ENCODE peak calls at places on chromosomes 11 and 22, in five cellular contexts. One of them, this sample, is unnamed.

GRCh38 chr22:37632174-37633081 is 7.0 kb upstream of the SH3BP1 start:
- DNase-seq in psoas muscle: no peak
- DNase-seq in heart right ventricle: no peak
- DNase-seq in fibroblast of villous mesenchyme: no peak
- DNase-seq in pancreas: no peak
- DNase-seq in this sample: no peak

GRCh38 chr22:30206964-30207363 is 39.6 kb downstream of the LIF start:
- DNase-seq in psoas muscle: peak
- DNase-seq in heart right ventricle: no peak
- DNase-seq in fibroblast of villous mesenchyme: peak
- DNase-seq in pancreas: peak
- DNase-seq in this sample: peak

GRCh38 chr11:86644291-86644690 is 28.1 kb downstream of the ME3 start:
- DNase-seq in psoas muscle: no peak
- DNase-seq in heart right ventricle: no peak
- DNase-seq in fibroblast of villous mesenchyme: peak
- DNase-seq in pancreas: no peak
- DNase-seq in this sample: peak

GRCh38 chr11:111982019-111982464 is 43.2 kb upstream of the DLAT start:
- DNase-seq in psoas muscle: peak
- DNase-seq in heart right ventricle: no peak
- DNase-seq in fibroblast of villous mesenchyme: peak
- DNase-seq in pancreas: peak
- DNase-seq in this sample: peak

GRCh38 chr11:64250875-64251721 is at the start of gene PLCB3:
- DNase-seq in psoas muscle: peak
- DNase-seq in heart right ventricle: peak
- DNase-seq in fibroblast of villous mesenchyme: peak
- DNase-seq in pancreas: peak
- DNase-seq in this sample: no peak

GRCh38 chr11:30431127-30431814 is 108.4 kb downstream of the ARL14EP start:
- DNase-seq in psoas muscle: no peak
- DNase-seq in heart right ventricle: no peak
- DNase-seq in fibroblast of villous mesenchyme: no peak
- DNase-seq in pancreas: no peak
- DNase-seq in this sample: no peak

GRCh38 chr11:697028-697491 is 1.4 kb downstream of the TMEM80 start:
- DNase-seq in psoas muscle: no peak
- DNase-seq in heart right ventricle: no peak
- DNase-seq in fibroblast of villous mesenchyme: peak
- DNase-seq in pancreas: no peak
- DNase-seq in this sample: peak

GRCh38 chr11:86062719-86063118 is 6.2 kb downstream of the PICALM start:
- DNase-seq in psoas muscle: no peak
- DNase-seq in heart right ventricle: no peak
- DNase-seq in fibroblast of villous mesenchyme: no peak
- DNase-seq in pancreas: no peak
- DNase-seq in this sample: peak

GRCh38 chr22:25402501-25403283 is 161.8 kb upstream of the GRK3 start:
- DNase-seq in psoas muscle: no peak
- DNase-seq in heart right ventricle: no peak
- DNase-seq in fibroblast of villous mesenchyme: peak
- DNase-seq in pancreas: peak
- DNase-seq in this sample: peak

GRCh38 chr11:13784441-13784840 is 116.0 kb downstream of the FAR1 start:
- DNase-seq in psoas muscle: no peak
- DNase-seq in heart right ventricle: no peak
- DNase-seq in fibroblast of villous mesenchyme: no peak
- DNase-seq in pancreas: no peak
- DNase-seq in this sample: no peak

GRCh38 chr22:26168199-26168915 is 905 bp upstream of the SEZ6L start:
- DNase-seq in psoas muscle: no peak
- DNase-seq in heart right ventricle: no peak
- DNase-seq in fibroblast of villous mesenchyme: no peak
- DNase-seq in pancreas: no peak
- DNase-seq in this sample: no peak

GRCh38 chr11:75743711-75744563 is 24.6 kb upstream of the DGAT2 start:
- DNase-seq in psoas muscle: no peak
- DNase-seq in heart right ventricle: peak
- DNase-seq in fibroblast of villous mesenchyme: no peak
- DNase-seq in pancreas: no peak
- DNase-seq in this sample: no peak

GRCh38 chr11:123217897-123218296 is 22.8 kb upstream of the CLMP start:
- DNase-seq in psoas muscle: no peak
- DNase-seq in heart right ventricle: no peak
- DNase-seq in fibroblast of villous mesenchyme: no peak
- DNase-seq in pancreas: no peak
- DNase-seq in this sample: no peak

GRCh38 chr11:84887055-84887629 is 740.0 kb downstream of the DLG2 start:
- DNase-seq in psoas muscle: no peak
- DNase-seq in heart right ventricle: no peak
- DNase-seq in fibroblast of villous mesenchyme: peak
- DNase-seq in pancreas: no peak
- DNase-seq in this sample: peak

GRCh38 chr11:103851166-103851651 is 185.2 kb upstream of the DDI1 start:
- DNase-seq in psoas muscle: no peak
- DNase-seq in heart right ventricle: no peak
- DNase-seq in fibroblast of villous mesenchyme: peak
- DNase-seq in pancreas: peak
- DNase-seq in this sample: peak

GRCh38 chr22:29143848-29144785 is 61.6 kb upstream of the EMID1 start:
- DNase-seq in psoas muscle: peak
- DNase-seq in heart right ventricle: no peak
- DNase-seq in fibroblast of villous mesenchyme: no peak
- DNase-seq in pancreas: no peak
- DNase-seq in this sample: no peak

GRCh38 chr22:41636467-41636866 is 15.4 kb downstream of the XRCC6 start:
- DNase-seq in psoas muscle: peak
- DNase-seq in heart right ventricle: peak
- DNase-seq in fibroblast of villous mesenchyme: no peak
- DNase-seq in pancreas: no peak
- DNase-seq in this sample: peak

GRCh38 chr11:46055371-46055770 is 65.9 kb downstream of the PHF21A start:
- DNase-seq in psoas muscle: no peak
- DNase-seq in heart right ventricle: no peak
- DNase-seq in fibroblast of villous mesenchyme: peak
- DNase-seq in pancreas: no peak
- DNase-seq in this sample: peak

GRCh38 chr22:31616315-31616980 is 45.6 kb downstream of the PISD start:
- DNase-seq in psoas muscle: no peak
- DNase-seq in heart right ventricle: no peak
- DNase-seq in fibroblast of villous mesenchyme: no peak
- DNase-seq in pancreas: no peak
- DNase-seq in this sample: no peak

GRCh38 chr11:70230840-70231710 is 28.0 kb downstream of the FADD start:
- DNase-seq in psoas muscle: no peak
- DNase-seq in heart right ventricle: no peak
- DNase-seq in fibroblast of villous mesenchyme: no peak
- DNase-seq in pancreas: no peak
- DNase-seq in this sample: no peak

GRCh38 chr11:47980907-47981621 is 705 bp downstream of the PTPRJ start:
- DNase-seq in psoas muscle: peak
- DNase-seq in heart right ventricle: peak
- DNase-seq in fibroblast of villous mesenchyme: peak
- DNase-seq in pancreas: peak
- DNase-seq in this sample: peak

GRCh38 chr11:134317103-134317502 is 14.7 kb upstream of the GLB1L2 start:
- DNase-seq in psoas muscle: no peak
- DNase-seq in heart right ventricle: no peak
- DNase-seq in fibroblast of villous mesenchyme: no peak
- DNase-seq in pancreas: no peak
- DNase-seq in this sample: no peak

GRCh38 chr11:12457030-12457600 is 79.7 kb downstream of the PARVA start:
- DNase-seq in psoas muscle: no peak
- DNase-seq in heart right ventricle: no peak
- DNase-seq in fibroblast of villous mesenchyme: no peak
- DNase-seq in pancreas: no peak
- DNase-seq in this sample: peak

GRCh38 chr11:1073261-1073724 is 1.4 kb upstream of the MUC2 start:
- DNase-seq in psoas muscle: peak
- DNase-seq in heart right ventricle: peak
- DNase-seq in fibroblast of villous mesenchyme: peak
- DNase-seq in pancreas: peak
- DNase-seq in this sample: peak

GRCh38 chr22:28907311-28908008 is 24.1 kb downstream of the ZNRF3 start:
- DNase-seq in psoas muscle: no peak
- DNase-seq in heart right ventricle: no peak
- DNase-seq in fibroblast of villous mesenchyme: no peak
- DNase-seq in pancreas: no peak
- DNase-seq in this sample: no peak

GRCh38 chr22:26785942-26786341 is 128.6 kb downstream of the MIAT start:
- DNase-seq in psoas muscle: no peak
- DNase-seq in heart right ventricle: no peak
- DNase-seq in fibroblast of villous mesenchyme: no peak
- DNase-seq in pancreas: no peak
- DNase-seq in this sample: no peak

GRCh38 chr22:36352775-36353507 is 34.8 kb downstream of the MYH9 start:
- DNase-seq in psoas muscle: peak
- DNase-seq in heart right ventricle: peak
- DNase-seq in fibroblast of villous mesenchyme: peak
- DNase-seq in pancreas: peak
- DNase-seq in this sample: peak

GRCh38 chr11:58395581-58395980 is 11.1 kb downstream of the OR5B3 start:
- DNase-seq in psoas muscle: no peak
- DNase-seq in heart right ventricle: no peak
- DNase-seq in fibroblast of villous mesenchyme: no peak
- DNase-seq in pancreas: no peak
- DNase-seq in this sample: no peak

GRCh38 chr22:35341090-35341874 is 39.6 kb upstream of the HMOX1 start:
- DNase-seq in psoas muscle: no peak
- DNase-seq in heart right ventricle: no peak
- DNase-seq in fibroblast of villous mesenchyme: no peak
- DNase-seq in pancreas: no peak
- DNase-seq in this sample: no peak

GRCh38 chr11:122317337-122317736 is 201.3 kb upstream of the BLID start:
- DNase-seq in psoas muscle: no peak
- DNase-seq in heart right ventricle: no peak
- DNase-seq in fibroblast of villous mesenchyme: peak
- DNase-seq in pancreas: no peak
- DNase-seq in this sample: peak

GRCh38 chr11:8814209-8814922 is 96.6 kb upstream of the AKIP1 start:
- DNase-seq in psoas muscle: no peak
- DNase-seq in heart right ventricle: no peak
- DNase-seq in fibroblast of villous mesenchyme: peak
- DNase-seq in pancreas: no peak
- DNase-seq in this sample: no peak

GRCh38 chr11:76335827-76336226 is 45.1 kb downstream of the THAP12 start:
- DNase-seq in psoas muscle: no peak
- DNase-seq in heart right ventricle: no peak
- DNase-seq in fibroblast of villous mesenchyme: no peak
- DNase-seq in pancreas: no peak
- DNase-seq in this sample: no peak

GRCh38 chr22:17952273-17952801 is 72.0 kb downstream of the MICAL3 start:
- DNase-seq in psoas muscle: no peak
- DNase-seq in heart right ventricle: no peak
- DNase-seq in fibroblast of villous mesenchyme: no peak
- DNase-seq in pancreas: no peak
- DNase-seq in this sample: no peak

GRCh38 chr11:88179141-88179540 is 3.9 kb upstream of the RAB38 start:
- DNase-seq in psoas muscle: no peak
- DNase-seq in heart right ventricle: no peak
- DNase-seq in fibroblast of villous mesenchyme: peak
- DNase-seq in pancreas: no peak
- DNase-seq in this sample: peak

GRCh38 chr11:33670250-33671011 is 30.2 kb downstream of the C11orf91 start:
- DNase-seq in psoas muscle: no peak
- DNase-seq in heart right ventricle: no peak
- DNase-seq in fibroblast of villous mesenchyme: peak
- DNase-seq in pancreas: no peak
- DNase-seq in this sample: peak

GRCh38 chr11:109421981-109422590 is at the start of gene C11orf87:
- DNase-seq in psoas muscle: no peak
- DNase-seq in heart right ventricle: peak
- DNase-seq in fibroblast of villous mesenchyme: no peak
- DNase-seq in pancreas: no peak
- DNase-seq in this sample: peak
- H3K4me3 ChIP-seq in psoas muscle: peak
- H3K4me3 ChIP-seq in heart right ventricle: peak
- H3K4me3 ChIP-seq in fibroblast of villous mesenchyme: peak
- H3K4me3 ChIP-seq in pancreas: peak
- H3K4me3 ChIP-seq in this sample: peak

GRCh38 chr11:32434387-32435151 is 770 bp downstream of the WT1 start:
- DNase-seq in psoas muscle: no peak
- DNase-seq in heart right ventricle: peak
- DNase-seq in fibroblast of villous mesenchyme: no peak
- DNase-seq in pancreas: no peak
- DNase-seq in this sample: no peak
- TF ChIP-seq CTCF in psoas muscle: no peak
- TF ChIP-seq CTCF in heart right ventricle: peak
- TF ChIP-seq CTCF in fibroblast of villous mesenchyme: no peak
- TF ChIP-seq CTCF in pancreas: no peak
- TF ChIP-seq CTCF in this sample: no peak

DNA sequence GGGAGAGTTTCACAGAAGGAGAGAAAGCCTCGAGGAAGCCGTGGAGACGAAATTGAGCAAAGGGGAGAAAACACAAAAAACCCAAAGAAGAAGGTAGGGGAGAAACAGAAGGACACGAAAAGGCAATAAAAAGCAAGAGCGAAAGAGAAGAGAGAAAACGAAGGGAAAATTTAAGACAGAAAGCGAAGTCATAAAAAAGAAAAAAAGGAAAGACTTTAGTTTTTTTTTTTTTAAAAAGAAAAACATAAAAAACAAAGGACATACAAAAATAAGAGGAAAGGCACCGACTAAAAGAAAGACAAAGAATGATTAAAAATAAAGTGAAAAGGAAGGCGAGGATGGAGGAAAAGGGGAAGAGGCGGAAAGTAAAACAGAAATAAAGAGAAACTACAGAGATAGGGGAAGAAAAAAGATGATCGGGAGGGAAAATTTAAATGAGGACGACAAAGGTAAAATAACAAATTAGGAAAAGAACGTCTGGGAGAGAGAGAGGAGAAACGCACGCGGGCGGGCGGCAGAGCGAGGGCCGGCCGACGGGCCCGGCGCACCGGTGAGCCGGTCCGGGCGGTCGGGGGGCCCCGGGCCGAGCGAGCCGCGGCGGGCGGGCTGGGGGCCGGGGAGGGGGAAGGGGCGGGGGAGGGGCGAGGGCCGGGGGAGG is 455 bp upstream of the TBX1 start:
- DNase-seq in psoas muscle: no peak
- DNase-seq in heart right ventricle: no peak
- DNase-seq in fibroblast of villous mesenchyme: no peak
- DNase-seq in pancreas: no peak
- DNase-seq in this sample: no peak
- H3K4me3 ChIP-seq in psoas muscle: peak
- H3K4me3 ChIP-seq in heart right ventricle: no peak
- H3K4me3 ChIP-seq in fibroblast of villous mesenchyme: no peak
- H3K4me3 ChIP-seq in pancreas: no peak
- H3K4me3 ChIP-seq in this sample: no peak

GRCh38 chr11:92342886-92343285 is 118.3 kb downstream of the FAT3 start:
- DNase-seq in psoas muscle: no peak
- DNase-seq in heart right ventricle: no peak
- DNase-seq in fibroblast of villous mesenchyme: no peak
- DNase-seq in pancreas: no peak
- DNase-seq in this sample: no peak

GRCh38 chr11:92346220-92346619 is 121.6 kb downstream of the FAT3 start:
- DNase-seq in psoas muscle: no peak
- DNase-seq in heart right ventricle: no peak
- DNase-seq in fibroblast of villous mesenchyme: no peak
- DNase-seq in pancreas: no peak
- DNase-seq in this sample: no peak

GRCh38 chr11:92342034-92342433 is 117.4 kb downstream of the FAT3 start:
- DNase-seq in psoas muscle: no peak
- DNase-seq in heart right ventricle: no peak
- DNase-seq in fibroblast of villous mesenchyme: no peak
- DNase-seq in pancreas: no peak
- DNase-seq in this sample: no peak

GRCh38 chr11:92340839-92341238 is 116.2 kb downstream of the FAT3 start:
- DNase-seq in psoas muscle: no peak
- DNase-seq in heart right ventricle: no peak
- DNase-seq in fibroblast of villous mesenchyme: peak
- DNase-seq in pancreas: no peak
- DNase-seq in this sample: peak
- TF ChIP-seq CTCF in psoas muscle: no peak
- TF ChIP-seq CTCF in heart right ventricle: peak
- TF ChIP-seq CTCF in fibroblast of villous mesenchyme: peak
- TF ChIP-seq CTCF in pancreas: peak
- TF ChIP-seq CTCF in this sample: peak

This sample was measured in choroid plexus epithelial cell.